ENCODE peak calls at places on chromosome 6, in nine cellular contexts. H is esophagus muscularis mucosa, M is K562, N is left ventricle myocardium inferior, Q is pancreas, V is tibial artery, R is OCI-LY7, T is small intestine, A is Panc1. O is an unnamed sample.
A peak's percentile ranks its signal among the peaks of the same experiment; 100 is the strongest.

GRCh38 chr6:149012040-149012545 is 265.3 kb downstream of the UST start:
- DNase-seq in A (no peak), Q (no peak), R (no peak), T (no peak), M (no peak), H (no peak), N (no peak), V (no peak), O (no peak)

GRCh38 chr6:146224988-146225387 is 196.1 kb downstream of the GRM1 start:
- DNase-seq in T (no peak), M (no peak), Q (no peak), N (no peak), A (no peak), V (no peak), R (no peak), H (no peak), O (no peak)

GRCh38 chr6:10873374-10873773 is 8.5 kb downstream of the GCM2 start:
- DNase-seq in R (no peak), N (no peak), H (no peak), Q (no peak), T (no peak), M (no peak), A (no peak), V (no peak), O (no peak)

GRCh38 chr6:34941421-34941820 is 52.4 kb downstream of the ANKS1A start:
- DNase-seq in V (no peak), A (no peak), N (no peak), Q (no peak), M (no peak), R (no peak), T (no peak), H (no peak), O (no peak)

GRCh38 chr6:33911488-33911887 is 107.7 kb upstream of the MLN start:
- DNase-seq in M (no peak), V (no peak), H (no peak), R (no peak), A (no peak), Q (no peak), N (no peak), T (no peak), O (no peak)

GRCh38 chr6:36916159-36916558 is 30.4 kb downstream of the C6orf89 start:
- DNase-seq in R (no peak), V (no peak), H (no peak), N (no peak), T (no peak), A (no peak), Q (no peak), M (no peak), O (no peak)

GRCh38 chr6:108873251-108873650 is 25.0 kb downstream of the ARMC2 start:
- DNase-seq in Q (no peak), H (no peak), V (no peak), N (no peak), R (no peak), T (no peak), A (no peak), M (no peak), O (no peak)

GRCh38 chr6:27889628-27890315 is 22.4 kb downstream of the OR2B2 start:
- DNase-seq in Q (no peak), V (no peak), T (no peak), A (no peak), R (peak; percentile 86), M (no peak), H (no peak), N (no peak), O (no peak)

GRCh38 chr6:112502348-112503130 is 155.4 kb downstream of the RFPL4B start:
- DNase-seq in V (no peak), A (no peak), Q (no peak), R (no peak), M (peak; percentile 4), H (no peak), T (no peak), N (no peak), O (no peak)

GRCh38 chr6:107321793-107322192 is 137.6 kb downstream of the PDSS2 start:
- DNase-seq in M (no peak), N (no peak), V (no peak), H (no peak), R (no peak), A (no peak), Q (no peak), T (no peak), O (no peak)

GRCh38 chr6:136511921-136512320 is 38.3 kb downstream of the MAP7 start:
- DNase-seq in R (no peak), N (no peak), H (no peak), A (no peak), Q (peak; percentile 70), M (no peak), T (peak; percentile 45), V (peak; percentile 46), O (no peak)

GRCh38 chr6:19380287-19380686 is 456.9 kb upstream of the ID4 start:
- DNase-seq in Q (no peak), T (no peak), N (no peak), V (no peak), M (no peak), H (no peak), R (no peak), A (no peak), O (no peak)

GRCh38 chr6:70219943-70220613 is 82.8 kb downstream of the COL9A1 start:
- DNase-seq in R (no peak), A (no peak), H (no peak), M (no peak), N (no peak), V (no peak), T (no peak), Q (no peak), O (no peak)

GRCh38 chr6:89410231-89411018 is 1.6 kb downstream of the RRAGD start:
- DNase-seq in A (no peak), H (peak; percentile 31), V (no peak), Q (no peak), R (peak; percentile 44), T (no peak), M (no peak), N (no peak), O (no peak)

GRCh38 chr6:30378290-30378937 is 33.5 kb downstream of the RPP21 start:
- DNase-seq in T (peak; percentile 10), N (no peak), R (peak; percentile 8), H (no peak), V (no peak), M (peak; percentile 40), Q (no peak), A (no peak), O (no peak)

GRCh38 chr6:162974685-162975084 is 246.9 kb downstream of the PACRG start:
- DNase-seq in N (no peak), Q (no peak), M (no peak), V (no peak), R (no peak), T (no peak), H (no peak), A (no peak), O (no peak)

GRCh38 chr6:73631849-73632248 is 21.9 kb downstream of the SLC17A5 start:
- DNase-seq in N (no peak), T (no peak), M (no peak), R (no peak), V (no peak), H (no peak), Q (no peak), A (no peak), O (no peak)

GRCh38 chr6:2990179-2990931 is 9.3 kb upstream of the NQO2 start:
- DNase-seq in Q (no peak), T (peak; percentile 72), V (no peak), A (no peak), N (no peak), H (no peak), M (peak; percentile 68), R (no peak), O (no peak)

GRCh38 chr6:92647630-92648029 is 771.7 kb downstream of the EPHA7 start:
- DNase-seq in R (no peak), Q (no peak), H (no peak), T (peak; percentile 7), N (no peak), A (no peak), M (no peak), V (no peak), O (no peak)

GRCh38 chr6:24408719-24409410 is 6.1 kb downstream of the MRS2 start:
- DNase-seq in R (no peak), M (no peak), N (no peak), V (no peak), A (no peak), Q (no peak), H (no peak), T (no peak), O (no peak)
- H3K9me3 ChIP-seq in R (no peaks in the 10 kb centered on the region), M (no peaks in the 10 kb centered on the region), N (no peaks in the 10 kb centered on the region), V (no peaks in the 10 kb centered on the region), A (no peaks in the 10 kb centered on the region), Q (no peaks in the 10 kb centered on the region), H (no peaks in the 10 kb centered on the region), T (no peaks in the 10 kb centered on the region), O (no peaks in the 10 kb centered on the region)

DNA sequence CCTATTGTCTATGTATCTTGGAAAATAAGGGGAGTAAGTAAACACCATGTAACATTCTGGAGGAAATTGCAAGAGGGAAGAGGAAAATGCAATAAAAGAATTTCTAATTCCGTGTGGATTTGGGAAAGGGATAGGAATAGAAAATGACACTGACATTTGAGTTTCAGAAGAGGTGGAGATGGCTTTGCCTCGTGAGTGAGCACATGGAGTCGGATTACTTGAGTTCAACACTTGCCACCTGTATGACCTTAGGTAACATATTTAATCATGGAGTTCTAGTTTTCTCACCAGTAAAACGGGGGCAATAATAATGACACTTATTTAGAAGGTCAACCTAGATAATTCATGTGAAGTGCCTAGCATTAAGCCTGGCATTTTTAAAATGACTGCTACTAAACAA is 10.8 kb upstream of the PBOV1 start:
- DNase-seq in H (no peak), Q (no peak), A (no peak), M (no peak), T (no peak), V (no peak), R (no peak), N (no peak), O (no peak)
- H3K27ac ChIP-seq in H (no peak overlapping the region), Q (peak overlapping the region; percentile 9), A (no peak overlapping the region), M (no peak overlapping the region), T (no peak overlapping the region), V (no peak overlapping the region), R (no peak overlapping the region), N (no peak overlapping the region), O (no peak overlapping the region)

DNA sequence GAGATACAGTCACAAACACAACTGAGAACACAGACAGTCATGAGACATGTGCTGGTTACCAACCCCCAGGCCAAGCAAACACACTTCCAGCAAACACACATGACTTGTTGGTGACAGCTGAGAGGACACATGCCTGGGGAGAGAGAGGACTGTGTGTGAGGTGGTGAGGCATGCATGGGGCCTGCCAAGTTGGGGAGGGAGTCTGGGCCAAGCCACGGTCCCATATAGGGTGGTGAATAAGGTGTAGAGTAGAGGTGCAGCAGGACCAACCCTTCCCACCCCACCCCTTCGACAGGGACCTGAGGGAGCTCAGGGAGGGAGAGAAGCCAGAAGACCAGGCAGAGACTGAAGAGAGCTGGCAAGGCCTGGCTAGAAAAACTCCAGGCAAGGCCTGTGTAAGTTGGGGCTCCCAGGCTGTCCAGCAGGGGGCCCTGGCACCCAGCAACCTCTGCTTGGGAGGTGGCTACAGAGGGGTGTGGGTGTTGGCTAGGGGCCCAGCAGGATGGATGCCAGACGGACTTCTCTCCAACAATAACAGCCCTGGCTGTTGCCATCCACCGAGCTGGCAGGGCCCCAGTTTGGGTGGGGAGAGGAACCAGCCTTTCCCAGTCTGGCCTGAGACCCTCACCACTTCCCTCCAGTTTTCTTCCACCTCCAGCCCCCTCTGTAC is 2.0 kb upstream of the SLC29A1 start:
- DNase-seq in A (no peak), T (peak; percentile 90), Q (peak; percentile 97), R (peak; percentile 85), V (peak; percentile 95), M (peak; percentile 85), H (peak; percentile 97), N (peak; percentile 94), O (peak; percentile 93)
- H3K4me1 ChIP-seq in A (peaks cover 62% of the 10 kb centered on the region), T (peaks cover 5% of the 10 kb centered on the region), Q (peaks cover 25% of the 10 kb centered on the region), R (peaks cover 82% of the 10 kb centered on the region), V (no peaks in the 10 kb centered on the region), M (peaks cover 88% of the 10 kb centered on the region), H (peaks cover 81% of the 10 kb centered on the region), N (peaks cover 98% of the 10 kb centered on the region), O (peaks cover 38% of the 10 kb centered on the region)

GRCh38 chr6:118939683-118940082 is 4.7 kb upstream of the MCM9 start:
- DNase-seq in R (no peak), H (no peak), V (no peak), N (peak; percentile 25), M (no peak), Q (no peak), A (no peak), T (no peak), O (no peak)
- H3K9me3 ChIP-seq in R (peaks cover 1% of the 10 kb centered on the region), H (peaks cover 2% of the 10 kb centered on the region), V (peaks cover 9% of the 10 kb centered on the region), N (peaks cover 7% of the 10 kb centered on the region), M (peaks cover 13% of the 10 kb centered on the region), Q (no peaks in the 10 kb centered on the region), A (no peaks in the 10 kb centered on the region), T (no peaks in the 10 kb centered on the region), O (no peaks in the 10 kb centered on the region)

O was measured in left lung.